ENCODE peak calls at places on chromosomes 4 and X, in six cellular contexts. P is ovary, N is thyroid gland, G is HFF-Myc, A is psoas muscle, U is fibroblast of pulmonary artery. V is an unnamed sample.

GRCh38 chrX:149003863-149004660 is 501.0 kb downstream of the IDS start:
- DNase-seq in P (no peak), N (no peak), G (no peak), A (no peak), U (peak), V (no peak)

GRCh38 chr4:148573284-148573683 is 131.1 kb upstream of the NR3C2 start:
- DNase-seq in P (no peak), N (no peak), G (no peak), A (no peak), U (no peak), V (no peak)

GRCh38 chrX:40152173-40152705 is 54.5 kb upstream of the BCOR start:
- DNase-seq in P (no peak), N (peak), G (no peak), A (peak), U (no peak), V (no peak)

GRCh38 chr4:61277785-61278184 is 77.7 kb downstream of the ADGRL3 start:
- DNase-seq in P (no peak), N (no peak), G (no peak), A (no peak), U (peak), V (no peak)

GRCh38 chr4:46277165-46277951 is 112.6 kb downstream of the GABRA2 start:
- DNase-seq in P (no peak), N (no peak), G (no peak), A (no peak), U (no peak), V (no peak)

GRCh38 chr4:69727412-69727811 is 33.0 kb downstream of the SULT1B1 start:
- DNase-seq in P (no peak), N (no peak), G (no peak), A (no peak), U (no peak), V (peak)

GRCh38 chr4:52103314-52103713 is 52.2 kb downstream of the SPATA18 start:
- DNase-seq in P (no peak), N (no peak), G (no peak), A (no peak), U (peak), V (peak)

GRCh38 chr4:1599491-1600210 is 84.5 kb downstream of the FAM53A start:
- DNase-seq in P (no peak), N (no peak), G (no peak), A (no peak), U (no peak), V (no peak)

GRCh38 chr4:188911199-188911598 is 772.0 kb downstream of the TRIML1 start:
- DNase-seq in P (no peak), N (no peak), G (no peak), A (no peak), U (no peak), V (no peak)

GRCh38 chrX:13837290-13837745 is 20.4 kb upstream of the GPM6B start:
- DNase-seq in P (no peak), N (no peak), G (no peak), A (no peak), U (no peak), V (peak)

GRCh38 chr4:7326693-7327340 is 107.9 kb downstream of the PSAPL1 start:
- DNase-seq in P (no peak), N (no peak), G (no peak), A (no peak), U (no peak), V (no peak)

GRCh38 chr4:147833254-147833653 is 101.4 kb downstream of the ARHGAP10 start:
- DNase-seq in P (no peak), N (no peak), G (no peak), A (no peak), U (no peak), V (peak)

GRCh38 chr4:176794151-176794550 is 1.4 kb upstream of the VEGFC start:
- DNase-seq in P (no peak), N (no peak), G (peak), A (no peak), U (peak), V (peak)

GRCh38 chr4:54185871-54186270 is 43.2 kb upstream of the PDGFRA start:
- DNase-seq in P (no peak), N (no peak), G (no peak), A (no peak), U (no peak), V (no peak)

GRCh38 chr4:2217726-2218125 is 24.2 kb downstream of the HAUS3 start:
- DNase-seq in P (no peak), N (no peak), G (peak), A (no peak), U (peak), V (peak)

GRCh38 chr4:169099775-169100180 is 89.7 kb upstream of the CBR4 start:
- DNase-seq in P (peak), N (peak), G (no peak), A (no peak), U (peak), V (peak)

GRCh38 chr4:54550415-54551171 is 107.2 kb upstream of the KIT start:
- DNase-seq in P (peak), N (peak), G (no peak), A (no peak), U (peak), V (peak)

GRCh38 chrX:117860517-117860916 is 256.1 kb downstream of the KLHL13 start:
- DNase-seq in P (no peak), N (no peak), G (no peak), A (no peak), U (no peak), V (no peak)

GRCh38 chr4:121070696-121071639 is 1.4 kb downstream of the NDNF start:
- DNase-seq in P (peak), N (peak), G (no peak), A (peak), U (peak), V (peak)

GRCh38 chr4:1344696-1345095 is 2.3 kb upstream of the UVSSA start:
- DNase-seq in P (no peak), N (no peak), G (no peak), A (no peak), U (no peak), V (no peak)

GRCh38 chr4:26061248-26061986 is 147.4 kb downstream of the SMIM20 start:
- DNase-seq in P (no peak), N (no peak), G (no peak), A (no peak), U (peak), V (peak)

GRCh38 chrX:38142598-38142997 is 78.1 kb downstream of the SRPX start:
- DNase-seq in P (no peak), N (no peak), G (no peak), A (no peak), U (peak), V (peak)

GRCh38 chr4:45004847-45005565 is 278.6 kb upstream of the GNPDA2 start:
- DNase-seq in P (no peak), N (no peak), G (no peak), A (no peak), U (peak), V (no peak)

GRCh38 chr4:186067757-186068385 is 1.1 kb upstream of the TLR3 start:
- DNase-seq in P (peak), N (peak), G (peak), A (no peak), U (peak), V (peak)

GRCh38 chr4:20192754-20193521 is 58.8 kb upstream of the SLIT2 start:
- DNase-seq in P (no peak), N (no peak), G (peak), A (no peak), U (peak), V (peak)

GRCh38 chrX:129622757-129623301 is 31.9 kb downstream of the APLN start:
- DNase-seq in P (no peak), N (no peak), G (no peak), A (no peak), U (peak), V (no peak)

GRCh38 chrX:130002541-130002940 is 20.1 kb downstream of the BCORL1 start:
- DNase-seq in P (no peak), N (no peak), G (no peak), A (no peak), U (no peak), V (no peak)

GRCh38 chr4:44121210-44121609 is 327.4 kb downstream of the KCTD8 start:
- DNase-seq in P (no peak), N (no peak), G (no peak), A (no peak), U (peak), V (peak)

GRCh38 chrX:119853449-119853848 is 686 bp upstream of the UPF3B start:
- DNase-seq in P (no peak), N (peak), G (no peak), A (no peak), U (no peak), V (no peak)

GRCh38 chr4:88244821-88245579 is 39.4 kb downstream of the PPM1K start:
- DNase-seq in P (no peak), N (peak), G (no peak), A (peak), U (no peak), V (no peak)

GRCh38 chr4:145496292-145496691 is 14.6 kb downstream of the SMAD1 start:
- DNase-seq in P (no peak), N (no peak), G (no peak), A (no peak), U (no peak), V (peak)

GRCh38 chr4:145071560-145071959 is 26.4 kb downstream of the ANAPC10 start:
- DNase-seq in P (no peak), N (no peak), G (no peak), A (no peak), U (no peak), V (no peak)

GRCh38 chr4:88230953-88231835 is 53.2 kb downstream of the PPM1K start:
- DNase-seq in P (peak), N (no peak), G (no peak), A (no peak), U (peak), V (peak)

GRCh38 chrX:114842181-114842580 is 175.2 kb downstream of the IL13RA2 start:
- DNase-seq in P (no peak), N (no peak), G (no peak), A (no peak), U (no peak), V (no peak)

GRCh38 chr4:102505708-102506107 is 4.5 kb downstream of the NFKB1 start:
- DNase-seq in P (no peak), N (no peak), G (no peak), A (no peak), U (no peak), V (no peak)

GRCh38 chrX:54994668-54995452 is 872 bp upstream of the PFKFB1 start:
- DNase-seq in P (no peak), N (no peak), G (no peak), A (no peak), U (no peak), V (no peak)

GRCh38 chrX:54992911-54993622 is 921 bp downstream of the PFKFB1 start:
- DNase-seq in P (no peak), N (no peak), G (no peak), A (no peak), U (no peak), V (no peak)

GRCh38 chrX:54999717-55000598 is at the start of gene APEX2:
- DNase-seq in P (peak), N (peak), G (peak), A (peak), U (peak), V (peak)

GRCh38 chrX:54994099-54994498 is at the start of gene PFKFB1:
- DNase-seq in P (no peak), N (no peak), G (no peak), A (no peak), U (no peak), V (no peak)

GRCh38 chrX:54995621-54996020 is 1.6 kb upstream of the PFKFB1 start:
- DNase-seq in P (no peak), N (no peak), G (no peak), A (no peak), U (no peak), V (no peak)
- H3K4me3 ChIP-seq in P (no peak), N (no peak), G (no peak), A (peak), U (no peak), V (no peak)

DNA sequence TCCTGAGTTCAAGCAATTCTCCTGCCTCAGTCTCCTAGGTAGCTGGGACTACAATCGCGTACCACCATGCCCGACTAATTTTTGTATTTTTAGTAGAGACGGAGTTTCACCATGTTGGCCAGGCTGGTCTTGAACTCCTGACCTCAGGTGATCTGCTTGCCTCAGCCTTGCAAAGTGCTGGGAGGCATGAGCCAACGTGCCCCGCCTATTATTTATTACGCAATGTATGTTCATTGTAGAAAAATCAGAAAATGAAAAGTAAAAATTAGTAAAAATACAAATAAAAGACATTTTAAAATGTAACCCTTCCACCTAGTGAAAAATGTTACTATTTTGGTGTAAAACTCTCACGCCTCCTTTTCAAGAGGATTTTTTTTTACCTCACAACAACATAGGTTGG is 14.2 kb downstream of the F8A1 start:
- DNase-seq in P (no peak), N (no peak), G (no peak), A (no peak), U (no peak), V (no peak)
- TF ChIP-seq CTCF in P (no peak), N (no peak), G (no peak), A (no peak), U (no peak), V (no peak)

GRCh38 chr4:11428701-11429571 is at the start of gene HS3ST1:
- DNase-seq in P (peak), N (peak), G (no peak), A (peak), U (peak), V (peak)

GRCh38 chr4:11427201-11427996 is 1.3 kb downstream of the HS3ST1 start:
- DNase-seq in P (peak), N (no peak), G (no peak), A (no peak), U (no peak), V (no peak)

GRCh38 chr4:11426716-11427115 is 2.0 kb downstream of the HS3ST1 start:
- DNase-seq in P (no peak), N (no peak), G (no peak), A (no peak), U (peak), V (no peak)

GRCh38 chr4:11428161-11428700 is 463 bp downstream of the HS3ST1 start:
- DNase-seq in P (no peak), N (no peak), G (no peak), A (no peak), U (no peak), V (no peak)

GRCh38 chr4:11429646-11430045 is 952 bp upstream of the HS3ST1 start:
- DNase-seq in P (no peak), N (no peak), G (no peak), A (no peak), U (no peak), V (no peak)
- H3K4me3 ChIP-seq in P (peak), N (no peak), G (no peak), A (peak), U (peak), V (no peak)

GRCh38 chrX:154487518-154488290 is 1.3 kb upstream of the UBL4A start:
- DNase-seq in P (no peak), N (no peak), G (no peak), A (no peak), U (no peak), V (no peak)

GRCh38 chrX:154490021-154490413 is 412 bp downstream of the SLC10A3 start:
- DNase-seq in P (peak), N (peak), G (no peak), A (peak), U (peak), V (peak)

GRCh38 chrX:154488336-154489075 is 1.9 kb downstream of the SLC10A3 start:
- DNase-seq in P (no peak), N (no peak), G (no peak), A (no peak), U (no peak), V (no peak)

GRCh38 chrX:154489182-154489581 is 1.2 kb downstream of the SLC10A3 start:
- DNase-seq in P (no peak), N (no peak), G (no peak), A (no peak), U (no peak), V (no peak)

GRCh38 chrX:154490414-154491083 is at the start of gene SLC10A3:
- DNase-seq in P (peak), N (peak), G (peak), A (peak), U (peak), V (peak)
- TF ChIP-seq CTCF in P (no peak), N (no peak), G (no peak), A (no peak), U (no peak), V (no peak)

GRCh38 chr4:151652841-151653547 is 107.8 kb downstream of the GATB start:
- DNase-seq in P (no peak), N (no peak), G (peak), A (no peak), U (no peak), V (peak)
- H3K4me3 ChIP-seq in P (no peak), N (no peak), G (peak), A (no peak), U (no peak), V (no peak)

DNA sequence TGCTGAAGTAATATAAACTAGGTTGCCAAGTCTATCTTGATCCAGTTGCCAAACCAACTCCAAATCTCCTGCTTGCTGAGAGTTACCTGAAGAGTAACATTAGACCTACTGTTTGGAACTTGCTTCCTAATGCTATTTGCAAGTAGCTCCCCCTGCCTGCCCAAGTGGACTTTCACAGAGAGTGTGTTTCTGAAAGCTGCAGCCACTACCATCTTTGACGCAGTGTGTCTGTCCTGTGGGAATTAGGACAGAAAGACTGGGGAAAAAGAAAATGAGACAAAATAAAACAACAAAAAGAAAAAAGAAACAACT is 195.0 kb upstream of the HS3ST1 start:
- DNase-seq in P (no peak), N (peak), G (no peak), A (no peak), U (peak), V (no peak)
- TF ChIP-seq CTCF in P (no peak), N (no peak), G (no peak), A (no peak), U (peak), V (peak)

GRCh38 chr4:106318511-106318910 is 2.2 kb downstream of the AIMP1 start:
- DNase-seq in P (no peak), N (no peak), G (no peak), A (no peak), U (no peak), V (no peak)
- H3K4me3 ChIP-seq in P (no peak), N (no peak), G (peak), A (no peak), U (no peak), V (no peak)

DNA sequence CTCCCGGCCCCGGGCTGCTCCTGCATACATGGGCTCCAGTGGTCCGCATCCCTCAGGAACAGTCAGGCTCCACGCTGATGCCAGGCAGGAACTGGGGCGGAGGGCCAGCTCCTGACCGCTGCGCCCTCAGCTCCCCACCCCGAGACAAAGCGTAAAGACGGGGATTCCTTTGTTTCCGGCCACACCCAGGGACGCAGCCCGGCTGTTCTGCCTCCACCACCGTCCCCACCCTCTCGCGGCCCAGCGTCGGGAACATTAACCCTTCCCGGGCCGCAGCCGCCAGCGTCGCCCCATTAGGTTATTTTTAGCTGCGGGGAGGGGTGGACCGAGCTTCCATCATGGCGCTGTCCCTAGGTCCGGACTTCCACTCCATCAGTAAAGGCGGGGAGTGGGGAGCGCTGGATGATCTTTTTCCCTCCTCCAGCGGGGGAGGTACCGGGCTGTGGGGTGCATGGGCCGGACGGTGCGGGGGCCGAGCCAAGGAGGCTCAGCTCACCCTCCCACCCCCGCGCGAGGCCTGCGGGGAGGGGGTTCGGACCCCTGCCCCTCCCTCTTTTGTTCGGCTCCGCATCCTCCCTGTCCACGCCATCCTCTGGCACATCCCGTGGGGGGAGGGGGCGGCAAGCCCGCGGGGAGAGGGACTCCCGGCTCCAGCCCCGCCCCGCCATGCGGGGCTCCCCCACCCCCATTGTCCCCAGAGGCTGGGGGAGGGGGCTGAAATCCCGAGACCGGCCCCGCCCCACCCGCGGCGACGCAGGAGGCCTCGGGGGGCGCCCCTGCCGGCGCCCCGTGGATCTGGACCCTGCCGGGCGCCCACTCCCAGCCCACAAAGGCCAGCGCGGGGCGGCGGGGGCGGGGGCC is 5.3 kb downstream of the CRMP1 start:
- DNase-seq in P (no peak), N (no peak), G (no peak), A (no peak), U (no peak), V (no peak)
- TF ChIP-seq CTCF in P (no peak), N (no peak), G (no peak), A (no peak), U (no peak), V (no peak)

V was measured in fibroblast of mammary gland.